ENCODE peak calls at places on chromosomes 11 and 22, in nine cellular contexts. O is mammary epithelial cell, N is brain microvascular endothelial cell, Q is cardiac fibroblast, J is adrenal gland, D is progenitor cell of endocrine pancreas, F is fibroblast of pulmonary artery, W is esophagus muscularis mucosa, U is neural progenitor cell. R is an unnamed sample.

GRCh38 chr11:128437137-128437536 is 150.2 kb downstream of the ETS1 start:
- DNase-seq in O (no peak), N (peak; percentile 60), Q (peak; percentile 79), J (no peak), D (no peak), F (peak; percentile 68), W (no peak), U (no peak), R (no peak)

GRCh38 chr11:118660646-118661424 is 18.6 kb downstream of the TREH start:
- DNase-seq in O (no peak), N (no peak), Q (no peak), J (no peak), D (no peak), F (no peak), W (no peak), U (no peak), R (no peak)

GRCh38 chr11:46669606-46670243 is 30.7 kb downstream of the ARHGAP1 start:
- DNase-seq in O (no peak), N (no peak), Q (no peak), J (no peak), D (no peak), F (no peak), W (no peak), U (peak; percentile 18), R (no peak)

GRCh38 chr11:17915500-17916143 is 97.2 kb downstream of the SERGEF start:
- DNase-seq in O (no peak), N (no peak), Q (no peak), J (no peak), D (no peak), F (no peak), W (no peak), U (no peak), R (no peak)

GRCh38 chr11:8873966-8874365 is 37.0 kb upstream of the AKIP1 start:
- DNase-seq in O (no peak), N (no peak), Q (no peak), J (no peak), D (no peak), F (no peak), W (no peak), U (no peak), R (no peak)

GRCh38 chr22:42937164-42937854 is 77.6 kb downstream of the PACSIN2 start:
- DNase-seq in O (peak; percentile 88), N (peak; percentile 86), Q (peak; percentile 66), J (peak; percentile 64), D (no peak), F (peak; percentile 67), W (no peak), U (no peak), R (no peak)

GRCh38 chr11:134654161-134654915 is 242.3 kb upstream of the B3GAT1 start:
- DNase-seq in O (no peak), N (no peak), Q (no peak), J (no peak), D (no peak), F (no peak), W (no peak), U (no peak), R (peak; percentile 64)

GRCh38 chr22:49577168-49578060 is 250.3 kb downstream of the BRD1 start:
- DNase-seq in O (no peak), N (no peak), Q (no peak), J (peak; percentile 13), D (no peak), F (no peak), W (no peak), U (no peak), R (peak; percentile 82)

GRCh38 chr22:45918455-45919370 is 58.2 kb downstream of the WNT7B start:
- DNase-seq in O (peak; percentile 46), N (no peak), Q (peak; percentile 20), J (no peak), D (no peak), F (peak; percentile 40), W (no peak), U (no peak), R (no peak)

DNA sequence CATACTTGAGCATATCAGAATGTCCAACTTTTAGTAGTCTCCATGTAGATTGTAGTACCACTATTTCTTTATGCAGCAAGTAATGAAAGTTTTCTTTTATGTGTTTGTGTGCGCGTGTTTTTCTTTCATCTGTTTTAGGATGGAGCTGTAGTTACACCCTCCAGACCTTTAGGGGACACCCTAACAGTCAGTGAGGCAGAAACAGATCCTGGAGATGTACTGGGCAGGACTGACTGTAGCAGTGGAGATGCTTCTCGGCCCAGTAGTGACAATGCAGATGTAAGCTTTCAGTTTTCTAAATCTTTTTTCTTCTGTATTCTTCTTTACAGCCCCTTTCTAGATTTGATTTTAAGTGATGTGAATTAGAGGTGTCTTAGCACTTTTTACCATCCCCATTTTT is 79.9 kb upstream of the GRIK4 start:
- DNase-seq in O (no peak), N (peak; percentile 62), Q (peak; percentile 63), J (no peak), D (no peak), F (peak; percentile 58), W (no peak), U (peak; percentile 13), R (no peak)
- TF ChIP-seq CTCF in O (peak; percentile 47), N (peak; percentile 52), Q (peak; percentile 36), J (peak; percentile 33), D (no peak), F (peak; percentile 33), W (no peak), U (peak; percentile 27), R (peak; percentile 59)

GRCh38 chr11:4991066-4991465 is 3.6 kb upstream of the OR51L1 start:
- DNase-seq in O (no peak), N (peak; percentile 5), Q (peak; percentile 21), J (no peak), D (no peak), F (peak; percentile 11), W (no peak), U (peak; percentile 32), R (no peak)
- TF ChIP-seq CTCF in O (peak; percentile 44), N (peak; percentile 55), Q (peak; percentile 37), J (no peak), D (no peak), F (peak; percentile 33), W (no peak), U (peak; percentile 30), R (peak; percentile 23)

GRCh38 chr22:44879301-44879680 is 126.9 kb downstream of the ARHGAP8 start:
- DNase-seq in O (no peak), N (no peak), Q (no peak), J (no peak), D (no peak), F (no peak), W (no peak), U (no peak), R (no peak)

GRCh38 chr22:44880588-44881245 is 128.3 kb downstream of the ARHGAP8 start:
- DNase-seq in O (no peak), N (no peak), Q (no peak), J (no peak), D (no peak), F (no peak), W (no peak), U (no peak), R (no peak)

GRCh38 chr22:44881246-44881600 is 128.6 kb downstream of the PHF21B start:
- DNase-seq in O (no peak), N (no peak), Q (no peak), J (no peak), D (no peak), F (no peak), W (no peak), U (no peak), R (no peak)

GRCh38 chr22:44878483-44879300 is 126.3 kb downstream of the ARHGAP8 start:
- DNase-seq in O (no peak), N (no peak), Q (no peak), J (no peak), D (no peak), F (no peak), W (no peak), U (no peak), R (no peak)

DNA sequence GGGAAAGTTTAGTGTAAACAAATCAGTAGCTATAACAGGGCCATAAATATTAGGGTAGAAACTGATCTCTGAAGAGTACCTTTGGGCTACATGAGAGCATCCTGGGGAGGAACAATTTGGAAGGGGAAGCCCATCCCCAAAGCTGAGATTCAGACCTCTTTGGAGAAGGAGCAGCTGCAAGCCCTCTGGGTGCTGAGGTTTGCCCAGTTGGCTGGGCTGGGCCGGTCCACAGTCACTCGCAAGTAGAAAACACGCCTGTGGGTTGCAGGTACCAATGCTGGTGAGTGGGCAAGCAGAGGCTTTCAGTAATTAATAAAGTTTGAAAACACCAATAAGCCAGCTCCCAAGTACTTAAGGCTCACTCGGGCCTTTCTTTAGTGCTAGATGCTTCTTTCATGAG is 124.5 kb downstream of the ARHGAP8 start:
- DNase-seq in O (no peak), N (no peak), Q (no peak), J (no peak), D (no peak), F (no peak), W (no peak), U (no peak), R (no peak)
- TF ChIP-seq CTCF in O (no peak), N (no peak), Q (no peak), J (no peak), D (no peak), F (no peak), W (no peak), U (no peak), R (no peak)

GRCh38 chr11:71265559-71266092 is 13.2 kb upstream of the SHANK2 start:
- DNase-seq in O (no peak), N (no peak), Q (no peak), J (no peak), D (no peak), F (no peak), W (no peak), U (no peak), R (no peak)

GRCh38 chr11:71267807-71268421 is 15.5 kb upstream of the SHANK2 start:
- DNase-seq in O (no peak), N (no peak), Q (no peak), J (no peak), D (no peak), F (no peak), W (peak; percentile 70), U (no peak), R (peak; percentile 79)

GRCh38 chr11:71263391-71263790 is 11.0 kb upstream of the SHANK2 start:
- DNase-seq in O (no peak), N (peak; percentile 4), Q (no peak), J (no peak), D (no peak), F (no peak), W (no peak), U (no peak), R (no peak)

GRCh38 chr11:71268706-71269321 is 16.4 kb upstream of the SHANK2 start:
- DNase-seq in O (no peak), N (no peak), Q (no peak), J (no peak), D (no peak), F (no peak), W (peak; percentile 77), U (no peak), R (peak; percentile 66)

DNA sequence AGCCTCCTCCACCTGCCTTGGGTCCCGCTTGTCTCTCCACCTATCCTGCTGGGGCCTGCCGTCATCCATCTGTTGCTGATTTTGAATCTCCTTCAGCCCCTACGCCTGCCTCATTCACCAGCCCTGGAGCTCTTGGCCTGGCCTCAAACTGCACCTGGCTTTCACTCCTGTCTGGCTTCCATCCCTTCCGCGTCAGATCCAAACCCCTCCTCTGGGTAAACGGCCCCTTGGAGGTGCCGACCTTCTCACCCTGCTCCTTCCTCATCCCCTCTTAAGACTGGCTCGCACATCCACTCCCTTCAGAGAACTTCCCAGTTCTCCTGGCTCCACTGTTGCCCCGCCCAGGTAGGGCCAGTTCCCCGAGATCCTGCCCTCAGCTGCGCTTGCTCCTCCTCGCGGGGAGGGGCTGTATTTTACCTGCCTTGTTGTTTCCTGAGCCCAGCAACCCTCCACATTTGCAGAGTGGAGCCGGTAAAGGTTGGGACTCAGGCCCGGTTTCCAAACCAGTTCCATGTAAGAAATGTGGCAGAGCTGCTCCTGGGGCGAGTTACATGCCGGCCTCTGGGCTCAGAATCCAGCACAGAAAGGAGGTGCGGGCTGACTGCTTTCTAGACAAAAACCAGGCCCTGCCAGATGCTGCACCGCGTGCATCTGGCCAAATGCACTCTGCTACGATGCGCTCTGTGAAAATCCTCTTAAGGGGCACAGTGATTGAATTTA is 13.9 kb upstream of the SHANK2 start:
- DNase-seq in O (no peak), N (no peak), Q (no peak), J (no peak), D (no peak), F (no peak), W (no peak), U (no peak), R (no peak)
- TF ChIP-seq CTCF in O (no peak), N (no peak), Q (no peak), J (no peak), D (no peak), F (no peak), W (no peak), U (no peak), R (no peak)